ENCODE peak calls at places on chromosomes 16 and 17, in ten cellular contexts. S is ascending aorta, V is ovary, C is neural progenitor cell, A is Caco-2, J is astrocyte of the cerebellum, N is body of pancreas, E is progenitor cell of endocrine pancreas, M is BJ, B is AG04450. R is an unnamed sample.

GRCh38 chr16:54193656-54194007 is 93.0 kb downstream of the IRX3 start:
- DNase-seq in S (no peak), V (peak), C (peak), A (peak), J (peak), N (peak), E (peak), M (no peak), B (no peak), R (peak)

GRCh38 chr17:63531022-63531965 is 8.1 kb downstream of the KCNH6 start:
- DNase-seq in S (no peak), V (no peak), C (no peak), A (no peak), J (no peak), N (no peak), E (no peak), M (no peak), B (no peak), R (no peak)

GRCh38 chr17:81508639-81509047 is 4.0 kb downstream of the ACTG1 start:
- DNase-seq in S (no peak), V (no peak), C (no peak), A (no peak), J (no peak), N (no peak), E (no peak), M (no peak), B (no peak), R (no peak)

GRCh38 chr17:80859004-80859941 is 132.4 kb upstream of the CHMP6 start:
- DNase-seq in S (peak), V (peak), C (peak), A (no peak), J (peak), N (peak), E (no peak), M (peak), B (peak), R (no peak)

GRCh38 chr17:16512011-16512410 is 20.0 kb upstream of the LRRC75A start:
- DNase-seq in S (no peak), V (no peak), C (peak), A (no peak), J (no peak), N (no peak), E (no peak), M (no peak), B (no peak), R (no peak)

GRCh38 chr17:68606451-68607307 is 5.5 kb upstream of the FAM20A start:
- DNase-seq in S (no peak), V (no peak), C (no peak), A (no peak), J (no peak), N (no peak), E (no peak), M (no peak), B (no peak), R (no peak)

GRCh38 chr17:40101367-40102210 is 1.2 kb upstream of the NR1D1 start:
- DNase-seq in S (no peak), V (no peak), C (no peak), A (no peak), J (no peak), N (no peak), E (no peak), M (no peak), B (no peak), R (no peak)

GRCh38 chr17:47649972-47650524 is 329 bp downstream of the KPNB1 start:
- DNase-seq in S (no peak), V (no peak), C (peak), A (no peak), J (no peak), N (no peak), E (no peak), M (no peak), B (no peak), R (no peak)

GRCh38 chr17:48012151-48012520 is 25.5 kb downstream of the COPZ2 start:
- DNase-seq in S (no peak), V (no peak), C (peak), A (peak), J (no peak), N (peak), E (no peak), M (no peak), B (no peak), R (peak)

GRCh38 chr17:58302171-58302918 is 21.6 kb upstream of the MPO start:
- DNase-seq in S (no peak), V (no peak), C (no peak), A (no peak), J (no peak), N (no peak), E (no peak), M (no peak), B (no peak), R (no peak)

GRCh38 chr17:72423286-72423589 is 302.4 kb downstream of the SOX9 start:
- DNase-seq in S (no peak), V (no peak), C (no peak), A (no peak), J (no peak), N (no peak), E (no peak), M (no peak), B (no peak), R (no peak)

GRCh38 chr17:82865274-82865673 is 25.5 kb upstream of the ZNF750 start:
- DNase-seq in S (no peak), V (no peak), C (no peak), A (no peak), J (no peak), N (no peak), E (no peak), M (no peak), B (no peak), R (no peak)

GRCh38 chr17:296382-296781 is 56.2 kb downstream of the RPH3AL start:
- DNase-seq in S (no peak), V (peak), C (no peak), A (no peak), J (no peak), N (no peak), E (no peak), M (no peak), B (no peak), R (no peak)

GRCh38 chr17:40074871-40075215 is 12.1 kb downstream of the THRA start:
- DNase-seq in S (no peak), V (no peak), C (no peak), A (no peak), J (no peak), N (no peak), E (no peak), M (no peak), B (no peak), R (no peak)

GRCh38 chr17:35740216-35740615 is 8.8 kb downstream of the RASL10B start:
- DNase-seq in S (no peak), V (no peak), C (no peak), A (no peak), J (no peak), N (no peak), E (no peak), M (no peak), B (no peak), R (no peak)

GRCh38 chr17:41835800-41836549 is at the start of gene NT5C3B:
- DNase-seq in S (no peak), V (peak), C (peak), A (peak), J (no peak), N (peak), E (peak), M (no peak), B (no peak), R (peak)

GRCh38 chr17:30291571-30292489 is at the start of gene BLMH:
- DNase-seq in S (no peak), V (peak), C (peak), A (peak), J (peak), N (peak), E (peak), M (peak), B (peak), R (peak)

GRCh38 chr17:74531231-74531761 is at the start of gene CD300LB:
- DNase-seq in S (no peak), V (no peak), C (no peak), A (no peak), J (no peak), N (peak), E (no peak), M (no peak), B (no peak), R (no peak)

GRCh38 chr17:64411999-64412771 is 21.5 kb upstream of the PECAM1 start:
- DNase-seq in S (no peak), V (peak), C (peak), A (no peak), J (no peak), N (peak), E (no peak), M (no peak), B (no peak), R (peak)

GRCh38 chr17:77428901-77429734 is 288.3 kb downstream of the SEC14L1 start:
- DNase-seq in S (no peak), V (peak), C (no peak), A (no peak), J (no peak), N (peak), E (no peak), M (no peak), B (no peak), R (no peak)

GRCh38 chr17:50279181-50279526 is 4.9 kb downstream of the TMEM92 start:
- DNase-seq in S (no peak), V (no peak), C (no peak), A (no peak), J (no peak), N (no peak), E (no peak), M (no peak), B (no peak), R (no peak)

GRCh38 chr16:70465999-70466811 is 11.8 kb downstream of the FCSK start:
- DNase-seq in S (no peak), V (no peak), C (no peak), A (no peak), J (no peak), N (no peak), E (no peak), M (no peak), B (no peak), R (no peak)
- TF ChIP-seq CTCF in S (no peak), V (no peak), C (no peak), A (no peak), J (no peak), N (no peak), E (no peak), M (no peak), B (no peak), R (no peak)

GRCh38 chr16:35557731-35558130 is 2098.3 kb downstream of the TP53TG3F start:
- DNase-seq in S (no peak), V (no peak), C (no peak), A (no peak), J (no peak), N (no peak), E (no peak), M (no peak), B (no peak), R (no peak)

GRCh38 chr16:35560637-35560984 is 2101.2 kb downstream of the TP53TG3F start:
- DNase-seq in S (no peak), V (no peak), C (no peak), A (no peak), J (no peak), N (no peak), E (no peak), M (no peak), B (no peak), R (no peak)

GRCh38 chr16:35561346-35561745 is 2101.9 kb downstream of the TP53TG3F start:
- DNase-seq in S (no peak), V (no peak), C (no peak), A (no peak), J (no peak), N (no peak), E (no peak), M (no peak), B (no peak), R (no peak)

GRCh38 chr16:35562471-35562870 is 2103.1 kb downstream of the TP53TG3F start:
- DNase-seq in S (no peak), V (no peak), C (no peak), A (no peak), J (no peak), N (no peak), E (no peak), M (no peak), B (no peak), R (no peak)

GRCh38 chr16:35559911-35560636 is 2100.7 kb downstream of the TP53TG3F start:
- DNase-seq in S (no peak), V (no peak), C (no peak), A (no peak), J (no peak), N (no peak), E (no peak), M (no peak), B (no peak), R (no peak)
- TF ChIP-seq CTCF in S (no peak), V (no peak), C (no peak), A (no peak), J (no peak), N (no peak), E (no peak), M (no peak), B (no peak), R (no peak)

DNA sequence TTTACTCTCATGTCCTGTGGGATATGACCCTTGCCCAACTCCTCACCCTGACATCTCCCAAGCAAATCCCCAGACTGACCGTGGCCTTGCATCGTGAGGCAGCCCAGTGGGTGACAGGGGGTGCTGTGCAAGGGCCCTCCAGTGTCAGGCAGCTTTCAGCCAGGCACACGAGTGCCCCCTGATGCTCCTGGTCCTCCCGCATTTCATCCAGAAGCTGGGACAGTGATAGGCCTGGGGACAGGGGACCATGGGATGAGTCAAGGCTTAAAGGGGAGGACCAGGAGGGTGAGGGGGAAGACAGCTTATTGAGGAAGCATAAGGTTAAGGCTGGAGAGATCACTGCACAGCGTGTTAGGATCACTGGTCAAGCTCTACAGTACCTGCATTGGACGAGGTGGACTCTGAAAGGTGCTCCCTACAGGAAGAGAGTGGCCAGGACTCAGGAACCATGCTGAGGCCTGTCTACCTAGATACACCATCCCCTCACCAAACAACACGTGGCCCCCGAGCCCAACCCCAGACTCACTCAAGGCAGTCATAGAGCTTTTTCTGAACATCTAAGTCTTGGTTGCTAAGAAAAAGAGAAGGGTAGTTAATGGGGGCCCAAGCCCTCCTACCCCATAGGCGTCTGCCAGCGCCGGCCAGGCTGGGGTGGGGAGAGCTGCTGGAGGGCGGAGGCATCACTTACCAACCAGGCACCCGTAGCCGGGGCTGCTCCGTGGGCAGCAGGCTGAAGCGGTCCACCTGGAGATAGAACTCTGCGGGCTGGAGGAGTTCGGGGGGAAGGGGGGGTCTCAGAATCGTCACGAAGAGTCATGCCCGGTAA is 998 bp downstream of the ACD start:
- DNase-seq in S (no peak), V (no peak), C (no peak), A (no peak), J (no peak), N (no peak), E (no peak), M (no peak), B (no peak), R (no peak)
- TF ChIP-seq CTCF in S (no peak), V (no peak), C (no peak), A (no peak), J (no peak), N (no peak), E (no peak), M (no peak), B (no peak), R (no peak)

GRCh38 chr16:51067352-51067751 is 83.7 kb downstream of the SALL1 start:
- DNase-seq in S (no peak), V (no peak), C (no peak), A (no peak), J (no peak), N (no peak), E (no peak), M (no peak), B (no peak), R (no peak)

GRCh38 chr16:51061355-51061754 is 89.7 kb downstream of the SALL1 start:
- DNase-seq in S (no peak), V (no peak), C (no peak), A (no peak), J (no peak), N (no peak), E (no peak), M (no peak), B (no peak), R (no peak)

GRCh38 chr16:51057969-51058337 is 93.1 kb downstream of the SALL1 start:
- DNase-seq in S (no peak), V (no peak), C (no peak), A (no peak), J (no peak), N (no peak), E (no peak), M (no peak), B (no peak), R (no peak)

GRCh38 chr16:51057102-51057793 is 93.8 kb downstream of the SALL1 start:
- DNase-seq in S (no peak), V (no peak), C (no peak), A (no peak), J (no peak), N (no peak), E (no peak), M (no peak), B (no peak), R (no peak)

GRCh38 chr16:51062039-51062438 is 89.0 kb downstream of the SALL1 start:
- DNase-seq in S (no peak), V (no peak), C (no peak), A (no peak), J (no peak), N (no peak), E (no peak), M (no peak), B (no peak), R (no peak)
- TF ChIP-seq CTCF in S (no peak), V (no peak), C (no peak), A (peak), J (no peak), N (no peak), E (peak), M (no peak), B (no peak), R (no peak)